ENCODE peak calls at places on chromosome 22, in four cellular contexts. N is GM12878, J is HL-60, Z is K562. C is an unnamed sample.

GRCh38 chr22:34814260-34814659 is 251.7 kb upstream of the ISX start:
- DNase-seq in J (no peak), Z (no peak), N (no peak), C (no peak)

GRCh38 chr22:48942698-48943566 is 884.7 kb downstream of the BRD1 start:
- DNase-seq in N (no peak), J (no peak), Z (no peak), C (no peak)

GRCh38 chr22:25884121-25884520 is 142.1 kb downstream of the MYO18B start:
- DNase-seq in N (no peak), J (no peak), Z (no peak), C (no peak)

GRCh38 chr22:43754176-43754575 is 57.9 kb downstream of the EFCAB6 start:
- DNase-seq in Z (no peak), N (no peak), J (no peak), C (no peak)

GRCh38 chr22:19889951-19890350 is 35.3 kb upstream of the GNB1L start:
- DNase-seq in Z (no peak), J (no peak), N (no peak), C (no peak)

GRCh38 chr22:21803859-21804258 is 63.6 kb downstream of the MAPK1 start:
- DNase-seq in N (no peak), Z (no peak), J (no peak), C (no peak)

GRCh38 chr22:22111267-22111751 is 128.7 kb upstream of the TOP3B start:
- DNase-seq in N (peak), Z (peak), J (no peak), C (peak)

GRCh38 chr22:49561338-49561737 is 266.3 kb downstream of the BRD1 start:
- DNase-seq in J (no peak), N (no peak), Z (no peak), C (no peak)

GRCh38 chr22:38843716-38844660 is at the start of gene NPTXR:
- DNase-seq in J (no peak), Z (peak), N (no peak), C (peak)

GRCh38 chr22:44365832-44366231 is 53.1 kb upstream of the SHISAL1 start:
- DNase-seq in N (no peak), J (no peak), Z (no peak), C (no peak)

GRCh38 chr22:48592931-48593330 is 1234.7 kb downstream of the BRD1 start:
- DNase-seq in Z (no peak), J (no peak), N (no peak), C (no peak)

GRCh38 chr22:17945851-17946690 is 78.3 kb downstream of the MICAL3 start:
- DNase-seq in Z (no peak), J (no peak), N (no peak), C (no peak)

GRCh38 chr22:42905702-42906183 is 48.7 kb upstream of the ARFGAP3 start:
- DNase-seq in Z (no peak), J (no peak), N (no peak), C (no peak)

GRCh38 chr22:36166086-36166485 is 5.5 kb upstream of the APOL3 start:
- DNase-seq in Z (no peak), N (no peak), J (no peak), C (no peak)

GRCh38 chr22:37676691-37677627 is 1.5 kb downstream of the LGALS1 start:
- DNase-seq in J (peak), N (no peak), Z (peak), C (peak)

GRCh38 chr22:17785185-17786184 is 11.2 kb upstream of the BID start:
- DNase-seq in J (peak), N (no peak), Z (peak), C (no peak)

GRCh38 chr22:44671742-44672141 is 30.3 kb upstream of the PRR5 start:
- DNase-seq in Z (no peak), J (peak), N (no peak), C (no peak)

GRCh38 chr22:20205964-20206708 is 55.3 kb upstream of the CCDC188 start:
- DNase-seq in N (peak), J (peak), Z (peak), C (peak)

GRCh38 chr22:39405346-39406085 is 5.9 kb downstream of the TAB1 start:
- DNase-seq in N (no peak), J (no peak), Z (no peak), C (no peak)

GRCh38 chr22:17091851-17092250 is 7.1 kb downstream of the IL17RA start:
- DNase-seq in Z (no peak), J (no peak), N (no peak), C (no peak)

GRCh38 chr22:20388200-20388599 is 5.8 kb upstream of the ZNF74 start:
- DNase-seq in Z (peak), J (no peak), N (no peak), C (no peak)

GRCh38 chr22:48237466-48237865 is 1475.0 kb downstream of the TBC1D22A start:
- DNase-seq in J (no peak), N (no peak), Z (no peak), C (no peak)

GRCh38 chr22:42688241-42688913 is 32.3 kb downstream of the A4GALT start:
- DNase-seq in Z (peak), J (no peak), N (no peak), C (no peak)

GRCh38 chr22:25105817-25106650 is 93.6 kb upstream of the CRYBB3 start:
- DNase-seq in N (no peak), J (no peak), Z (no peak), C (no peak)

GRCh38 chr22:37230673-37231405 is 13.2 kb downstream of the RAC2 start:
- DNase-seq in N (peak), J (no peak), Z (no peak), C (peak)

GRCh38 chr22:49594078-49594477 is 233.6 kb downstream of the BRD1 start:
- DNase-seq in J (no peak), N (no peak), Z (no peak), C (no peak)

GRCh38 chr22:25759825-25760231 is 17.8 kb downstream of the MYO18B start:
- DNase-seq in Z (no peak), N (no peak), J (peak), C (no peak)

GRCh38 chr22:37401861-37402506 is 25.3 kb downstream of the ELFN2 start:
- DNase-seq in Z (no peak), N (no peak), J (no peak), C (no peak)

GRCh38 chr22:42636506-42636905 is 3.9 kb downstream of the ATP5MGL start:
- DNase-seq in Z (no peak), N (no peak), J (no peak), C (no peak)

GRCh38 chr22:39308614-39309363 is 10.6 kb downstream of the RPL3 start:
- DNase-seq in Z (no peak), N (no peak), J (peak), C (no peak)

GRCh38 chr22:20118572-20119020 is 1.6 kb upstream of the TRMT2A start:
- DNase-seq in Z (peak), N (no peak), J (no peak), C (no peak)

GRCh38 chr22:25900880-25901279 is 158.9 kb downstream of the MYO18B start:
- DNase-seq in N (no peak), J (no peak), Z (peak), C (no peak)

GRCh38 chr22:44242946-44243724 is 62.4 kb downstream of the PARVG start:
- DNase-seq in Z (no peak), J (no peak), N (no peak), C (no peak)

GRCh38 chr22:35375031-35375430 is 5.9 kb upstream of the HMOX1 start:
- DNase-seq in Z (no peak), J (peak), N (no peak), C (no peak)

GRCh38 chr22:36808611-36809344 is 8.1 kb downstream of the PVALB start:
- DNase-seq in N (no peak), J (no peak), Z (no peak), C (no peak)

GRCh38 chr22:27554841-27555456 is 246.6 kb downstream of the MN1 start:
- DNase-seq in N (no peak), J (no peak), Z (no peak), C (no peak)

GRCh38 chr22:27556371-27556770 is 245.2 kb downstream of the MN1 start:
- DNase-seq in N (no peak), J (no peak), Z (no peak), C (no peak)

GRCh38 chr22:27551402-27551801 is 250.2 kb downstream of the MN1 start:
- DNase-seq in J (no peak), Z (no peak), N (no peak), C (no peak)

GRCh38 chr22:27552863-27553262 is 248.7 kb downstream of the MN1 start:
- DNase-seq in N (no peak), J (no peak), Z (no peak), C (no peak)

DNA sequence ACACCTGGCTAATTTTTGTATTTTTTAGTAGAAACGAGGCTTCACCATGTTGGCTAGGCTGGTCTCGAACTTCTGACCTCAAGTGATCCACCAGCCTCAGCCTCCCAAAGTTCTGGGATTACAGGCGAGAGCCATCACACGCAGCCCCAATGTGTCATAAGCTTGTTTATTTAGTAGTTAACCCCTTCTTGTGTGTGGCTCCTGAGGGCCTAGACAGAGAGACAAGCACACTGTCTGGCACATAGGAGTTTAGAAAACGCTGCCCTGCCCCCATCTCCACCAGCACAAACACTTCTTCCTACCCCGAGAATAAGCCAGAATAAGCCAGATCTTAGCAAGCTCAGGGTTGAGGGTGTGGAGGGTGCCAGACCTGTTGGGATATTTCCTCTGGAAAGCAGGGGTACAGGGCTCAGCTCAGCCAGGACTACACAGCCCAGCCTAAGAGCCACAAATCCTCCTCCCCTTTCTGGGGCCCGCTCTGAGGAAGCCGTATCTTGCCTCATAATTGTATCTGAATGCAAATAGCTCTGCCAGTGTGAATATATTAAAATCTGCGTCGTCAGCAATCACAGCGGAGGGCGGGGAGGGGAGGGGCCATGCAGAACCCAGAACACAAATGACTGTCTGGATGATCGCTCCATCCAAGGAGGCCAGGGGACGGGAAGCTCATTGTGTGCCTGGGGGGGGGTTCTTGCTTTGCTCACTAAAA is 247.3 kb downstream of the MN1 start:
- DNase-seq in N (no peak), J (no peak), Z (no peak), C (no peak)
- TF ChIP-seq SPI1 in N (no peak), J (no peak), Z (no peak), C (no peak)

GRCh38 chr22:28172948-28173360 is 253.9 kb upstream of the PITPNB start:
- DNase-seq in J (no peak), Z (no peak), N (no peak), C (no peak)
- TF ChIP-seq POLR2AphosphoS5 in J (no peak), Z (no peak), N (no peak), C (no peak)

GRCh38 chr22:33163815-33164214 is 105.6 kb upstream of the SYN3 start:
- DNase-seq in Z (no peak), N (no peak), J (no peak), C (no peak)
- TF ChIP-seq SPI1 in Z (no peak), N (no peak), J (no peak), C (no peak)

GRCh38 chr22:46596819-46597218 is 23.4 kb upstream of the GRAMD4 start:
- DNase-seq in J (no peak), N (no peak), Z (no peak), C (no peak)
- TF ChIP-seq POLR2AphosphoS5 in J (peak), N (no peak), Z (no peak), C (no peak)

GRCh38 chr22:24063986-24064385 is 52.9 kb downstream of the CABIN1 start:
- DNase-seq in J (no peak), Z (no peak), N (no peak), C (no peak)

GRCh38 chr22:24067587-24068376 is 56.7 kb downstream of the CABIN1 start:
- DNase-seq in N (no peak), Z (no peak), J (peak), C (no peak)

GRCh38 chr22:24068377-24068680 is 57.2 kb downstream of the CABIN1 start:
- DNase-seq in N (no peak), Z (peak), J (no peak), C (no peak)

GRCh38 chr22:24066872-24067271 is 55.8 kb downstream of the CABIN1 start:
- DNase-seq in N (no peak), Z (no peak), J (no peak), C (no peak)

DNA sequence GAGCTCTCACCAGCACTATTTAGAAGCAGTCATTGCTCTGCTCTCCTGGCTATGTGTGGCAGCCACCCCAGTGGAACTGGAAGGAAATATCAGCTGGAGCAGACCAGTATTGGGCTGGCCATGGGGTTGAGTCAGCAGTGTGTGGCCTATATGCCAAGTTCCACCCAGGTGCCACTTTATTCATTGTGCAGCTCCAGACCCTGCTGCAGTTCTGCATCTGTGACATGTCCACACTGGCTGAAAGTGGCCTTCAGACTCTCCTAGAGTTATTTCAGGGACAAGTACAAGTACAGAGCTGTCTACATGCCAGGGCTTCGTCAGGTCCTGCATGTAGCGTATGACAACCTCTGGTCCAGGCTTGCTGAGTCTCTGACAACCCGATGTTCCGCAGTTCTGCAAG is 55.2 kb downstream of the CABIN1 start:
- DNase-seq in N (no peak), J (no peak), Z (no peak), C (no peak)
- TF ChIP-seq SPI1 in N (no peak), J (no peak), Z (no peak), C (no peak)

DNA sequence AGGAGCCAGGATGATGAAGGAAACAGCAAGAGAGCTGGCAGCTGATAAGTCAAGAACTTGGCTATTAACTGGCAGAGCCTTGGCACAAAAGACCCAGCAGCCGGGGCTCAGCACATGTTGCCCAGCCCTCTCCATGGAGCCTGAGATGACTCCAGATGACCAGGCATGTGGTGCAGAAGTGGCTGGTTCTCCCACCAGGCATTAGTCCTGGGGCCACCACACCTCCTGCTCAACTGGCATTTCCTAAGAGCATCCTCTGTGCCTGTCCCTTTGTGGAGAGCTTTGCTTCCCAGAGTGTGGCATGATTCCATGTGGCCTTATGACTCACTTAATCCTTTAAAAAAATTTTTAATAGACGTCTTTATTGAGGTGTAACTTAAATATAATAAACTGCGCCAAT is 522.6 kb downstream of the MN1 start:
- DNase-seq in Z (no peak), J (no peak), N (no peak), C (no peak)
- TF ChIP-seq POLR2AphosphoS5 in Z (no peak), J (no peak), N (no peak), C (no peak)

DNA sequence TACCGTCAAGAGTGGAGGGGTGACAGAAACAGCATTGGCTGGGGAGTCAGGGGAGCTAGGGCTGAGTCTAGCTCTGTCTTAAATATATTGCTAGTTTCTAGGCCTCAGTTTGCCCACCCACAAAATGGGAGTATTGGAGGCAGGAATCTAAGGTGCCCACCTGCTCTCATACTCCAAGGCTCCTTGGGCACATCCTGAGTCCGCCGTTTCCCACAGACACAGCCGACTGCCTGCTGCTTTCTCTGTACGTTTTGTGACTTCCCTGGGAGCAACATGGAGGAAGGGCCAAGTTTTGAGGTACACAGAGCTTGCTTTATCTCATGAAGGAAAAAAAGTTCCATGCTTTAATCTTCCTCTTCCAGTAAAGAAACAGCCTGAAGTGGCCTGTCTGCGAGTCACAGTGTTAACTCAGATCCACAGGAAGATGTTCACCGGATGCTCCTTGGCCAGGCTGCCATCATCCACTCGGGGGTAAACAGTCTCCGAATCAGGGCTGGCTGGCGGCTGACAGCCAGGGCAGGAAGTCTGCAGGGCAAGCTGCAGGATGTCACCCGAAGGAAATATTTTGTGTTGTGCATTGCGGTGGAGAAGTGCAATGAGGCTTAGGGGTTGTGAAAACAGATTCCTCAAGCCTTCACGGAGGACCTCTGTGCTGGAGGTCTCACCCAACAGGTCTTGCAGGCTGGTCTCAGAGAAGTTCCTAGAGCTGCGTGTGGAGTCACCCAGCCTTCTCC is 11.1 kb upstream of the CERK start:
- DNase-seq in N (no peak), Z (no peak), J (peak), C (no peak)
- TF ChIP-seq SPI1 in N (no peak), Z (no peak), J (peak), C (no peak)

GRCh38 chr22:31177420-31178162 is 17.6 kb downstream of the RNF185 start:
- DNase-seq in Z (no peak), N (no peak), J (no peak), C (no peak)
- TF ChIP-seq POLR2AphosphoS5 in Z (no peak), N (no peak), J (no peak), C (no peak)

DNA sequence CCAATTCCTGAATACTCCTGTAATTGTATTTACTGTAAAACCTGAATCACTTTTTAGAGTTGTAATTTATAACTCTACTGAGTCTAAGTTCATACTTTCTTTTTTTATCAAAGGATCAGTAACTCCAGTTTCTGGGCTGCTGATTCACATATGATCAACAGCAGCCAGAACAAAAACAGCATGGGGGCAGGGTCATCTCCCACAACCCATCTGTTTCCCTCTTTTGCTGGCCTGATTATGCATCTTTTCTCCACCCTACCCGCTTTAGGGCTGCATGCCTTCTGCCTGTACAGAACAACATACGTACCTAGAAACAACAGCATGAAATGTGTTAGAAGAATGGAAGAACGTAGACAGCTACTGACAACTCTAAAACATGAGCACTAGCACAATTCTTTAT is 76.0 kb downstream of the MRTFA start:
- DNase-seq in J (no peak), N (no peak), Z (peak), C (no peak)
- TF ChIP-seq SPI1 in J (no peak), N (no peak), Z (no peak), C (no peak)